ENCODE peak calls at places on chromosomes 11 and 22, in four cellular contexts. One of them, this sample, is unnamed.

GRCh38 chr11:69465236-69466000 is 16.0 kb upstream of the LINC01488 start:
- DNase-seq in adrenal gland: no peak
- DNase-seq in PC-3: no peak
- DNase-seq in substantia nigra: no peak
- DNase-seq in this sample: no peak

GRCh38 chr11:12914401-12914912 is 94.7 kb upstream of the RASSF10 start:
- DNase-seq in adrenal gland: no peak
- DNase-seq in PC-3: peak
- DNase-seq in substantia nigra: peak
- DNase-seq in this sample: peak

GRCh38 chr11:94766656-94767291 is 1.4 kb upstream of the AMOTL1 start:
- DNase-seq in adrenal gland: no peak
- DNase-seq in PC-3: peak
- DNase-seq in substantia nigra: no peak
- DNase-seq in this sample: no peak

GRCh38 chr11:102573851-102574250 is 43.3 kb upstream of the MMP7 start:
- DNase-seq in adrenal gland: no peak
- DNase-seq in PC-3: no peak
- DNase-seq in substantia nigra: no peak
- DNase-seq in this sample: no peak

GRCh38 chr11:47179655-47179991 is 2.9 kb upstream of the ARFGAP2 start:
- DNase-seq in adrenal gland: peak
- DNase-seq in PC-3: peak
- DNase-seq in substantia nigra: no peak
- DNase-seq in this sample: peak

GRCh38 chr11:115267228-115267627 is 237.0 kb downstream of the CADM1 start:
- DNase-seq in adrenal gland: no peak
- DNase-seq in PC-3: no peak
- DNase-seq in substantia nigra: no peak
- DNase-seq in this sample: peak

GRCh38 chr11:28259177-28259843 is 151.1 kb downstream of the METTL15 start:
- DNase-seq in adrenal gland: no peak
- DNase-seq in PC-3: no peak
- DNase-seq in substantia nigra: no peak
- DNase-seq in this sample: no peak

GRCh38 chr11:28289444-28289843 is 181.3 kb downstream of the METTL15 start:
- DNase-seq in adrenal gland: no peak
- DNase-seq in PC-3: no peak
- DNase-seq in substantia nigra: no peak
- DNase-seq in this sample: no peak

GRCh38 chr11:121053244-121053643 is 29.3 kb downstream of the TBCEL start:
- DNase-seq in adrenal gland: no peak
- DNase-seq in PC-3: no peak
- DNase-seq in substantia nigra: no peak
- DNase-seq in this sample: no peak

GRCh38 chr11:33065445-33066178 is 26.2 kb downstream of the TCP11L1 start:
- DNase-seq in adrenal gland: peak
- DNase-seq in PC-3: peak
- DNase-seq in substantia nigra: peak
- DNase-seq in this sample: peak

GRCh38 chr11:79100093-79100704 is 340.6 kb downstream of the TENM4 start:
- DNase-seq in adrenal gland: peak
- DNase-seq in PC-3: peak
- DNase-seq in substantia nigra: no peak
- DNase-seq in this sample: peak

GRCh38 chr11:2997406-2997805 is 5.3 kb upstream of the NAP1L4 start:
- DNase-seq in adrenal gland: peak
- DNase-seq in PC-3: no peak
- DNase-seq in substantia nigra: no peak
- DNase-seq in this sample: no peak
- H3K27ac ChIP-seq in adrenal gland: no peak
- H3K27ac ChIP-seq in PC-3: no peak
- H3K27ac ChIP-seq in substantia nigra: peak
- H3K27ac ChIP-seq in this sample: peak

GRCh38 chr11:14186376-14186775 is 172.6 kb downstream of the RRAS2 start:
- DNase-seq in adrenal gland: no peak
- DNase-seq in PC-3: no peak
- DNase-seq in substantia nigra: no peak
- DNase-seq in this sample: no peak

GRCh38 chr11:14185461-14185860 is 173.5 kb downstream of the RRAS2 start:
- DNase-seq in adrenal gland: no peak
- DNase-seq in PC-3: no peak
- DNase-seq in substantia nigra: no peak
- DNase-seq in this sample: no peak

GRCh38 chr11:14193644-14194043 is 165.3 kb downstream of the RRAS2 start:
- DNase-seq in adrenal gland: no peak
- DNase-seq in PC-3: no peak
- DNase-seq in substantia nigra: no peak
- DNase-seq in this sample: no peak

GRCh38 chr11:14189874-14190273 is 169.1 kb downstream of the RRAS2 start:
- DNase-seq in adrenal gland: peak
- DNase-seq in PC-3: no peak
- DNase-seq in substantia nigra: no peak
- DNase-seq in this sample: peak

GRCh38 chr11:14190992-14191773 is 167.8 kb downstream of the RRAS2 start:
- DNase-seq in adrenal gland: no peak
- DNase-seq in PC-3: no peak
- DNase-seq in substantia nigra: no peak
- DNase-seq in this sample: no peak
- H3K27ac ChIP-seq in adrenal gland: peak
- H3K27ac ChIP-seq in PC-3: no peak
- H3K27ac ChIP-seq in substantia nigra: no peak
- H3K27ac ChIP-seq in this sample: no peak

GRCh38 chr11:9704037-9704436 is 40.2 kb downstream of the SWAP70 start:
- DNase-seq in adrenal gland: no peak
- DNase-seq in PC-3: no peak
- DNase-seq in substantia nigra: no peak
- DNase-seq in this sample: no peak
- H3K27ac ChIP-seq in adrenal gland: no peak
- H3K27ac ChIP-seq in PC-3: no peak
- H3K27ac ChIP-seq in substantia nigra: no peak
- H3K27ac ChIP-seq in this sample: no peak

GRCh38 chr11:116831790-116832349 is 2.2 kb downstream of the APOC3 start:
- DNase-seq in adrenal gland: no peak
- DNase-seq in PC-3: no peak
- DNase-seq in substantia nigra: no peak
- DNase-seq in this sample: no peak
- H3K27ac ChIP-seq in adrenal gland: no peak
- H3K27ac ChIP-seq in PC-3: no peak
- H3K27ac ChIP-seq in substantia nigra: no peak
- H3K27ac ChIP-seq in this sample: no peak

GRCh38 chr11:34970480-34970879 is 54.1 kb downstream of the PDHX start:
- DNase-seq in adrenal gland: no peak
- DNase-seq in PC-3: no peak
- DNase-seq in substantia nigra: no peak
- DNase-seq in this sample: no peak
- H3K27ac ChIP-seq in adrenal gland: no peak
- H3K27ac ChIP-seq in PC-3: no peak
- H3K27ac ChIP-seq in substantia nigra: no peak
- H3K27ac ChIP-seq in this sample: no peak

DNA sequence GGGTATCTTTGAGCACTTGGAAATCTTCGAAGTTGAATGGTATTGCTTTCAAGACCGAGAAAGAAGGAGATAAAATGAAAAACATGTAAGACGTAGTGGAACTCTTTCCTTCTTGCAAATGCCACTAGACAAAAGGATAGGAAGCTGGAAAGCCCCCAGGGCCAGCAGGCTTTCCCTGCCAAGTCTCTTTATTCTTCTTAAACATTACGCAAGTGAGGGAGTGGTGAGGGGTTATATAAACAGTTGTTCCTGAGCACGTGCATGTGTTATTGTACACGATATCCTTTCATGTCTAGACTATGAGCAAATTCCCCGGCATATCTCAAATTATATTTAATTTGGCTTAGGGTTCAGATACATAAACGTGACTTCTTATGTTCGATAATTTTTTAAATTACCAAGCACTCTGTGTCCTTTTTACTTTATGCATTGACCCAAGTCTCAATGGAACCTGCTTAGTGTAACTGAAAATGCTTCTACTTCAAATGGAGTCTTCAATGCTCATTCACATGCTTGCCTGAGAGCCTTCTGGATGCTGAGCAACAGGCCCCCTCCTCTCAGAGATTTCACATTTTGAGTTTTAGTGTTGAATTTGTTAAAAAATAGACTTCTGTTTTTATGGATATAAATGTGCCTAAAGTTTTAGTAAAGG is 59.0 kb downstream of the PPP2R1B start:
- DNase-seq in adrenal gland: peak
- DNase-seq in PC-3: peak
- DNase-seq in substantia nigra: no peak
- DNase-seq in this sample: peak
- H3K27ac ChIP-seq in adrenal gland: peak
- H3K27ac ChIP-seq in PC-3: no peak
- H3K27ac ChIP-seq in substantia nigra: no peak
- H3K27ac ChIP-seq in this sample: peak

DNA sequence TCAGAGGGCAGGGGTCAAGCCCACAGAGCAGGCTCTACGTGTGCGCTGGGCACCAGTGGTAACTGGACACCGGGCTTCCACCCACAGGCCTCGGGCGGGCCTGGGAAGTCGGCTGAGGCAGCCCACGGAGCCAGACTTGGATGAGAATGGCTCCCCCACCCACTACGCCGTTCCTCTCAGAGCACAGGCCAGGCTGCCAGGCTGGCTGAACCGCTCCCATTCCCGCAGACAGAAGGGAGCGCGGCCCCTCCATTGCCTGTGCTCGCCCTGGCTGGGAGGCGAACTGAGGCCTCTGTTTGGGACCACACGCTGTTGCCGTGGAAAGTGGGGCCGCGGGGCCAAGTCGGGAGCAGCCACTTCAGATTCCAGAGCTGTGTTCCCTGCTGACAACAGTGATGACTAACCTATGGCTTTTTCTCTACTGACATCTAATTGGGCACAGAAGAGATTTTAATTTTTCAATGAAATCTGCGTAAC is 63.9 kb downstream of the MYH9 start:
- DNase-seq in adrenal gland: no peak
- DNase-seq in PC-3: no peak
- DNase-seq in substantia nigra: no peak
- DNase-seq in this sample: no peak
- H3K27ac ChIP-seq in adrenal gland: peak
- H3K27ac ChIP-seq in PC-3: no peak
- H3K27ac ChIP-seq in substantia nigra: peak
- H3K27ac ChIP-seq in this sample: peak

GRCh38 chr22:31102441-31103081 is 4.8 kb downstream of the SELENOM start:
- DNase-seq in adrenal gland: peak
- DNase-seq in PC-3: peak
- DNase-seq in substantia nigra: no peak
- DNase-seq in this sample: peak
- H3K27ac ChIP-seq in adrenal gland: peak
- H3K27ac ChIP-seq in PC-3: no peak
- H3K27ac ChIP-seq in substantia nigra: no peak
- H3K27ac ChIP-seq in this sample: peak

GRCh38 chr11:15159085-15159484 is 44.4 kb downstream of the INSC start:
- DNase-seq in adrenal gland: no peak
- DNase-seq in PC-3: peak
- DNase-seq in substantia nigra: no peak
- DNase-seq in this sample: no peak

GRCh38 chr11:15157738-15158137 is 43.0 kb downstream of the INSC start:
- DNase-seq in adrenal gland: no peak
- DNase-seq in PC-3: no peak
- DNase-seq in substantia nigra: no peak
- DNase-seq in this sample: no peak

GRCh38 chr11:15153231-15153630 is 38.5 kb downstream of the INSC start:
- DNase-seq in adrenal gland: no peak
- DNase-seq in PC-3: no peak
- DNase-seq in substantia nigra: no peak
- DNase-seq in this sample: no peak

GRCh38 chr11:15158351-15159015 is 43.8 kb downstream of the INSC start:
- DNase-seq in adrenal gland: no peak
- DNase-seq in PC-3: peak
- DNase-seq in substantia nigra: no peak
- DNase-seq in this sample: no peak

GRCh38 chr11:15157181-15157580 is 42.5 kb downstream of the INSC start:
- DNase-seq in adrenal gland: no peak
- DNase-seq in PC-3: peak
- DNase-seq in substantia nigra: no peak
- DNase-seq in this sample: no peak
- H3K27ac ChIP-seq in adrenal gland: no peak
- H3K27ac ChIP-seq in PC-3: no peak
- H3K27ac ChIP-seq in substantia nigra: no peak
- H3K27ac ChIP-seq in this sample: no peak